ENCODE peak calls at places on chromosome 15, in four cellular contexts. W, Y, M and X are unnamed samples.
A peak's percentile ranks its signal among the peaks of the same experiment; 100 is the strongest.

GRCh38 chr15:38130739-38131498 is 121.7 kb upstream of the SPRED1 start:
- DNase-seq in W (peak; percentile 82), Y (no peak), M (no peak), X (peak; percentile 11)

GRCh38 chr15:74345051-74345450 is 22.4 kb downstream of the CYP11A1 start:
- DNase-seq in W (peak; percentile 52), Y (no peak), M (no peak), X (no peak)

GRCh38 chr15:67823371-67824156 is 1.7 kb upstream of the SKOR1 start:
- DNase-seq in W (no peak), Y (no peak), M (no peak), X (peak; percentile 59)

GRCh38 chr15:92869263-92869940 is 30.7 kb upstream of the CHD2 start:
- DNase-seq in W (no peak), Y (no peak), M (no peak), X (no peak)

GRCh38 chr15:43893956-43894355 is 67.2 kb downstream of the WDR76 start:
- DNase-seq in W (no peak), Y (no peak), M (no peak), X (no peak)

GRCh38 chr15:87579537-87579936 is 677.0 kb downstream of the NTRK3 start:
- DNase-seq in W (no peak), Y (no peak), M (no peak), X (no peak)

GRCh38 chr15:92845109-92845508 is 55.0 kb upstream of the CHD2 start:
- DNase-seq in W (no peak), Y (no peak), M (no peak), X (no peak)

GRCh38 chr15:48833526-48833925 is 22.7 kb upstream of the CEP152 start:
- DNase-seq in W (no peak), Y (no peak), M (no peak), X (no peak)

GRCh38 chr15:98667521-98668179 is 19.3 kb downstream of the IGF1R start:
- DNase-seq in W (no peak), Y (no peak), M (no peak), X (no peak)

GRCh38 chr15:40103124-40103858 is 5.4 kb downstream of the BMF start:
- DNase-seq in W (peak; percentile 92), Y (no peak), M (no peak), X (peak; percentile 89)